ENCODE peak calls at places on chromosomes 3 and 15, in nine cellular contexts. One of them, this sample, is unnamed.

GRCh38 chr3:17515445-17516227 is 226.8 kb downstream of the TBC1D5 start:
- DNase-seq in KBM-7: no peak
- DNase-seq in pons: no peak
- DNase-seq in CD8-positive, alpha-beta memory T cell: no peak
- DNase-seq in NCI-H774: no peak
- DNase-seq in CD4-positive, CD25-positive, alpha-beta regulatory T cell: no peak
- DNase-seq in NCI-H524: no peak
- DNase-seq in iPS DF 6.9: no peak
- DNase-seq in Kasumi-1: no peak
- DNase-seq in this sample: no peak

GRCh38 chr15:22902578-22902977 is 64.1 kb downstream of the NIPA2 start:
- DNase-seq in pons: no peak
- DNase-seq in CD8-positive, alpha-beta memory T cell: no peak
- DNase-seq in NCI-H774: no peak
- DNase-seq in iPS DF 6.9: no peak
- DNase-seq in KBM-7: no peak
- DNase-seq in CD4-positive, CD25-positive, alpha-beta regulatory T cell: no peak
- DNase-seq in NCI-H524: no peak
- DNase-seq in Kasumi-1: no peak
- DNase-seq in this sample: no peak

GRCh38 chr3:3800685-3801509 is 1.7 kb downstream of the LRRN1 start:
- DNase-seq in Kasumi-1: no peak
- DNase-seq in NCI-H774: no peak
- DNase-seq in pons: no peak
- DNase-seq in NCI-H524: peak; percentile 49
- DNase-seq in KBM-7: no peak
- DNase-seq in iPS DF 6.9: no peak
- DNase-seq in CD8-positive, alpha-beta memory T cell: no peak
- DNase-seq in CD4-positive, CD25-positive, alpha-beta regulatory T cell: no peak
- DNase-seq in this sample: no peak

GRCh38 chr3:182811269-182811596 is 17.9 kb downstream of the ATP11B start:
- DNase-seq in CD8-positive, alpha-beta memory T cell: no peak
- DNase-seq in NCI-H524: no peak
- DNase-seq in KBM-7: no peak
- DNase-seq in iPS DF 6.9: no peak
- DNase-seq in pons: no peak
- DNase-seq in CD4-positive, CD25-positive, alpha-beta regulatory T cell: no peak
- DNase-seq in Kasumi-1: no peak
- DNase-seq in NCI-H774: no peak
- DNase-seq in this sample: no peak

GRCh38 chr3:50264389-50264963 is 4.5 kb upstream of the SEMA3B start:
- DNase-seq in pons: peak; percentile 89
- DNase-seq in KBM-7: no peak
- DNase-seq in iPS DF 6.9: no peak
- DNase-seq in NCI-H524: no peak
- DNase-seq in CD8-positive, alpha-beta memory T cell: no peak
- DNase-seq in NCI-H774: no peak
- DNase-seq in CD4-positive, CD25-positive, alpha-beta regulatory T cell: no peak
- DNase-seq in Kasumi-1: no peak
- DNase-seq in this sample: peak; percentile 85

GRCh38 chr15:80967451-80967850 is 22.2 kb downstream of the MESD start:
- DNase-seq in CD8-positive, alpha-beta memory T cell: no peak
- DNase-seq in CD4-positive, CD25-positive, alpha-beta regulatory T cell: no peak
- DNase-seq in iPS DF 6.9: peak; percentile 68
- DNase-seq in NCI-H524: no peak
- DNase-seq in Kasumi-1: no peak
- DNase-seq in KBM-7: no peak
- DNase-seq in pons: no peak
- DNase-seq in NCI-H774: no peak
- DNase-seq in this sample: no peak

GRCh38 chr15:39360417-39360816 is 220.5 kb upstream of the THBS1 start:
- DNase-seq in Kasumi-1: no peak
- DNase-seq in NCI-H774: no peak
- DNase-seq in iPS DF 6.9: no peak
- DNase-seq in CD8-positive, alpha-beta memory T cell: no peak
- DNase-seq in pons: no peak
- DNase-seq in KBM-7: no peak
- DNase-seq in NCI-H524: no peak
- DNase-seq in CD4-positive, CD25-positive, alpha-beta regulatory T cell: no peak
- DNase-seq in this sample: no peak

GRCh38 chr3:196177567-196177966 is 33.6 kb downstream of the ZDHHC19 start:
- DNase-seq in KBM-7: no peak
- DNase-seq in NCI-H524: no peak
- DNase-seq in CD4-positive, CD25-positive, alpha-beta regulatory T cell: no peak
- DNase-seq in CD8-positive, alpha-beta memory T cell: no peak
- DNase-seq in pons: no peak
- DNase-seq in iPS DF 6.9: no peak
- DNase-seq in Kasumi-1: no peak
- DNase-seq in NCI-H774: no peak
- DNase-seq in this sample: no peak

GRCh38 chr3:172561894-172562664 is 38.8 kb upstream of the TNFSF10 start:
- DNase-seq in NCI-H524: no peak
- DNase-seq in CD4-positive, CD25-positive, alpha-beta regulatory T cell: no peak
- DNase-seq in NCI-H774: peak; percentile 23
- DNase-seq in iPS DF 6.9: no peak
- DNase-seq in pons: no peak
- DNase-seq in CD8-positive, alpha-beta memory T cell: no peak
- DNase-seq in Kasumi-1: no peak
- DNase-seq in KBM-7: no peak
- DNase-seq in this sample: no peak

GRCh38 chr3:118110196-118110595 is 924.5 kb downstream of the IGSF11 start:
- DNase-seq in CD8-positive, alpha-beta memory T cell: no peak
- DNase-seq in NCI-H524: no peak
- DNase-seq in CD4-positive, CD25-positive, alpha-beta regulatory T cell: no peak
- DNase-seq in Kasumi-1: no peak
- DNase-seq in NCI-H774: no peak
- DNase-seq in KBM-7: no peak
- DNase-seq in pons: no peak
- DNase-seq in iPS DF 6.9: no peak
- DNase-seq in this sample: no peak

GRCh38 chr15:62469874-62470688 is 305.0 kb upstream of the C2CD4B start:
- DNase-seq in CD4-positive, CD25-positive, alpha-beta regulatory T cell: no peak
- DNase-seq in NCI-H524: no peak
- DNase-seq in pons: peak; percentile 49
- DNase-seq in iPS DF 6.9: no peak
- DNase-seq in KBM-7: no peak
- DNase-seq in NCI-H774: no peak
- DNase-seq in CD8-positive, alpha-beta memory T cell: no peak
- DNase-seq in Kasumi-1: no peak
- DNase-seq in this sample: no peak

GRCh38 chr3:8500208-8500961 is 1.2 kb upstream of the LMCD1 start:
- DNase-seq in NCI-H774: no peak
- DNase-seq in CD8-positive, alpha-beta memory T cell: no peak
- DNase-seq in pons: peak; percentile 94
- DNase-seq in KBM-7: no peak
- DNase-seq in CD4-positive, CD25-positive, alpha-beta regulatory T cell: no peak
- DNase-seq in Kasumi-1: no peak
- DNase-seq in NCI-H524: no peak
- DNase-seq in iPS DF 6.9: no peak
- DNase-seq in this sample: no peak

GRCh38 chr3:69094467-69095205 is 9.9 kb downstream of the ARL6IP5 start:
- DNase-seq in Kasumi-1: peak; percentile 93
- DNase-seq in NCI-H774: no peak
- DNase-seq in CD4-positive, CD25-positive, alpha-beta regulatory T cell: no peak
- DNase-seq in KBM-7: peak; percentile 90
- DNase-seq in NCI-H524: no peak
- DNase-seq in pons: peak; percentile 77
- DNase-seq in CD8-positive, alpha-beta memory T cell: no peak
- DNase-seq in iPS DF 6.9: no peak
- DNase-seq in this sample: no peak

GRCh38 chr3:186940965-186941364 is 10.6 kb downstream of the ST6GAL1 start:
- DNase-seq in Kasumi-1: no peak
- DNase-seq in pons: no peak
- DNase-seq in KBM-7: no peak
- DNase-seq in CD8-positive, alpha-beta memory T cell: no peak
- DNase-seq in NCI-H774: no peak
- DNase-seq in iPS DF 6.9: no peak
- DNase-seq in NCI-H524: no peak
- DNase-seq in CD4-positive, CD25-positive, alpha-beta regulatory T cell: no peak
- DNase-seq in this sample: no peak

GRCh38 chr3:150925751-150926201 is 20.5 kb upstream of the MINDY4B start:
- DNase-seq in NCI-H774: peak; percentile 78
- DNase-seq in NCI-H524: peak; percentile 88
- DNase-seq in Kasumi-1: peak; percentile 79
- DNase-seq in CD4-positive, CD25-positive, alpha-beta regulatory T cell: peak; percentile 46
- DNase-seq in CD8-positive, alpha-beta memory T cell: peak; percentile 17
- DNase-seq in pons: peak; percentile 12
- DNase-seq in KBM-7: peak; percentile 84
- DNase-seq in iPS DF 6.9: peak; percentile 45
- DNase-seq in this sample: no peak

GRCh38 chr15:68781766-68782588 is 38.7 kb downstream of the ANP32A start:
- DNase-seq in pons: no peak
- DNase-seq in KBM-7: peak; percentile 80
- DNase-seq in CD4-positive, CD25-positive, alpha-beta regulatory T cell: peak; percentile 61
- DNase-seq in NCI-H524: no peak
- DNase-seq in iPS DF 6.9: no peak
- DNase-seq in NCI-H774: no peak
- DNase-seq in Kasumi-1: peak; percentile 94
- DNase-seq in CD8-positive, alpha-beta memory T cell: no peak
- DNase-seq in this sample: no peak

GRCh38 chr3:182818296-182818978 is 25.1 kb downstream of the ATP11B start:
- DNase-seq in KBM-7: no peak
- DNase-seq in Kasumi-1: no peak
- DNase-seq in pons: no peak
- DNase-seq in CD4-positive, CD25-positive, alpha-beta regulatory T cell: no peak
- DNase-seq in NCI-H524: no peak
- DNase-seq in NCI-H774: no peak
- DNase-seq in iPS DF 6.9: no peak
- DNase-seq in CD8-positive, alpha-beta memory T cell: no peak
- DNase-seq in this sample: no peak

GRCh38 chr15:100764778-100765457 is 114.7 kb upstream of the ALDH1A3 start:
- DNase-seq in CD8-positive, alpha-beta memory T cell: no peak
- DNase-seq in NCI-H774: no peak
- DNase-seq in CD4-positive, CD25-positive, alpha-beta regulatory T cell: no peak
- DNase-seq in Kasumi-1: peak; percentile 6
- DNase-seq in NCI-H524: no peak
- DNase-seq in iPS DF 6.9: no peak
- DNase-seq in pons: no peak
- DNase-seq in KBM-7: no peak
- DNase-seq in this sample: peak; percentile 75

GRCh38 chr3:73259841-73260240 is 198.4 kb downstream of the EBLN2 start:
- DNase-seq in NCI-H774: no peak
- DNase-seq in CD4-positive, CD25-positive, alpha-beta regulatory T cell: no peak
- DNase-seq in iPS DF 6.9: no peak
- DNase-seq in CD8-positive, alpha-beta memory T cell: no peak
- DNase-seq in pons: no peak
- DNase-seq in Kasumi-1: no peak
- DNase-seq in NCI-H524: no peak
- DNase-seq in KBM-7: no peak
- DNase-seq in this sample: no peak

GRCh38 chr15:67815036-67815592 is 10.2 kb upstream of the SKOR1 start:
- DNase-seq in Kasumi-1: no peak
- DNase-seq in iPS DF 6.9: no peak
- DNase-seq in CD8-positive, alpha-beta memory T cell: no peak
- DNase-seq in KBM-7: no peak
- DNase-seq in pons: no peak
- DNase-seq in NCI-H774: no peak
- DNase-seq in CD4-positive, CD25-positive, alpha-beta regulatory T cell: no peak
- DNase-seq in NCI-H524: no peak
- DNase-seq in this sample: no peak

GRCh38 chr3:139491966-139492365 is 15.7 kb upstream of the RBP2 start:
- DNase-seq in Kasumi-1: no peak
- DNase-seq in KBM-7: no peak
- DNase-seq in iPS DF 6.9: peak; percentile 20
- DNase-seq in pons: no peak
- DNase-seq in NCI-H524: peak; percentile 52
- DNase-seq in NCI-H774: peak; percentile 55
- DNase-seq in CD4-positive, CD25-positive, alpha-beta regulatory T cell: no peak
- DNase-seq in CD8-positive, alpha-beta memory T cell: no peak
- DNase-seq in this sample: no peak

GRCh38 chr3:117170112-117170511 is 460.5 kb downstream of the TUSC7 start:
- DNase-seq in pons: no peak
- DNase-seq in iPS DF 6.9: no peak
- DNase-seq in CD8-positive, alpha-beta memory T cell: no peak
- DNase-seq in KBM-7: no peak
- DNase-seq in CD4-positive, CD25-positive, alpha-beta regulatory T cell: no peak
- DNase-seq in Kasumi-1: no peak
- DNase-seq in NCI-H774: no peak
- DNase-seq in NCI-H524: no peak
- DNase-seq in this sample: no peak

GRCh38 chr15:96362001-96362758 is 31.7 kb downstream of the NR2F2 start:
- DNase-seq in iPS DF 6.9: no peak
- DNase-seq in CD4-positive, CD25-positive, alpha-beta regulatory T cell: no peak
- DNase-seq in KBM-7: no peak
- DNase-seq in NCI-H524: no peak
- DNase-seq in Kasumi-1: no peak
- DNase-seq in pons: no peak
- DNase-seq in NCI-H774: no peak
- DNase-seq in CD8-positive, alpha-beta memory T cell: no peak
- DNase-seq in this sample: no peak

GRCh38 chr3:169894110-169894509 is 17.3 kb upstream of the SAMD7 start:
- DNase-seq in CD4-positive, CD25-positive, alpha-beta regulatory T cell: no peak
- DNase-seq in pons: no peak
- DNase-seq in NCI-H524: no peak
- DNase-seq in iPS DF 6.9: no peak
- DNase-seq in CD8-positive, alpha-beta memory T cell: no peak
- DNase-seq in Kasumi-1: no peak
- DNase-seq in KBM-7: no peak
- DNase-seq in NCI-H774: no peak
- DNase-seq in this sample: no peak

GRCh38 chr3:160099855-160100254 is 111.2 kb downstream of the IL12A start:
- DNase-seq in NCI-H774: no peak
- DNase-seq in KBM-7: no peak
- DNase-seq in CD4-positive, CD25-positive, alpha-beta regulatory T cell: no peak
- DNase-seq in NCI-H524: no peak
- DNase-seq in Kasumi-1: no peak
- DNase-seq in CD8-positive, alpha-beta memory T cell: no peak
- DNase-seq in iPS DF 6.9: no peak
- DNase-seq in pons: no peak
- DNase-seq in this sample: no peak

GRCh38 chr3:67662733-67663132 is 8.3 kb upstream of the SUCLG2 start:
- DNase-seq in NCI-H524: no peak
- DNase-seq in Kasumi-1: no peak
- DNase-seq in KBM-7: no peak
- DNase-seq in CD8-positive, alpha-beta memory T cell: peak; percentile 42
- DNase-seq in iPS DF 6.9: no peak
- DNase-seq in pons: no peak
- DNase-seq in CD4-positive, CD25-positive, alpha-beta regulatory T cell: no peak
- DNase-seq in NCI-H774: no peak
- DNase-seq in this sample: no peak

GRCh38 chr3:33636125-33636855 is 81.8 kb downstream of the CLASP2 start:
- DNase-seq in KBM-7: peak; percentile 80
- DNase-seq in iPS DF 6.9: no peak
- DNase-seq in Kasumi-1: peak; percentile 75
- DNase-seq in pons: peak; percentile 81
- DNase-seq in NCI-H524: peak; percentile 63
- DNase-seq in CD8-positive, alpha-beta memory T cell: peak; percentile 26
- DNase-seq in NCI-H774: no peak
- DNase-seq in CD4-positive, CD25-positive, alpha-beta regulatory T cell: peak; percentile 57
- DNase-seq in this sample: peak; percentile 40

GRCh38 chr15:90713081-90713480 is 4.1 kb upstream of the BLM start:
- DNase-seq in NCI-H774: no peak
- DNase-seq in KBM-7: no peak
- DNase-seq in Kasumi-1: no peak
- DNase-seq in CD4-positive, CD25-positive, alpha-beta regulatory T cell: no peak
- DNase-seq in CD8-positive, alpha-beta memory T cell: no peak
- DNase-seq in pons: no peak
- DNase-seq in iPS DF 6.9: no peak
- DNase-seq in NCI-H524: no peak
- DNase-seq in this sample: no peak

GRCh38 chr3:157104928-157105652 is 54.9 kb downstream of the CCNL1 start:
- DNase-seq in CD8-positive, alpha-beta memory T cell: peak; percentile 38
- DNase-seq in NCI-H774: peak; percentile 33
- DNase-seq in iPS DF 6.9: no peak
- DNase-seq in NCI-H524: peak; percentile 52
- DNase-seq in Kasumi-1: no peak
- DNase-seq in CD4-positive, CD25-positive, alpha-beta regulatory T cell: peak; percentile 49
- DNase-seq in pons: no peak
- DNase-seq in KBM-7: no peak
- DNase-seq in this sample: no peak

GRCh38 chr3:127849368-127849767 is 27.1 kb upstream of the MGLL start:
- DNase-seq in CD4-positive, CD25-positive, alpha-beta regulatory T cell: no peak
- DNase-seq in pons: no peak
- DNase-seq in Kasumi-1: no peak
- DNase-seq in CD8-positive, alpha-beta memory T cell: no peak
- DNase-seq in NCI-H774: no peak
- DNase-seq in KBM-7: no peak
- DNase-seq in iPS DF 6.9: no peak
- DNase-seq in NCI-H524: peak; percentile 98
- DNase-seq in this sample: no peak

GRCh38 chr3:31004025-31004678 is 109.7 kb upstream of the GADL1 start:
- DNase-seq in Kasumi-1: no peak
- DNase-seq in CD8-positive, alpha-beta memory T cell: no peak
- DNase-seq in CD4-positive, CD25-positive, alpha-beta regulatory T cell: no peak
- DNase-seq in NCI-H524: peak; percentile 32
- DNase-seq in KBM-7: no peak
- DNase-seq in iPS DF 6.9: no peak
- DNase-seq in NCI-H774: no peak
- DNase-seq in pons: no peak
- DNase-seq in this sample: peak; percentile 58